ENCODE peak calls at places on chromosomes 13 and 19, in six cellular contexts. O is neuronal stem cell, Y is H9, D is mesendoderm, Z is IMR-90, P is mesenchymal stem cell. N is an unnamed sample. For H3K79me1, the result is how much of the 10 kb centered on the place peaks cover.

GRCh38 chr19:14181906-14182305 is 24.1 kb downstream of the ADGRL1 start:
- DNase-seq in Z (no peak), D (no peak), O (no peak), Y (no peak), P (no peak), N (no peak)

GRCh38 chr19:39419003-39419402 is 6.5 kb downstream of the PLEKHG2 start:
- DNase-seq in Y (no peak), P (peak), D (no peak), Z (no peak), O (no peak), N (no peak)

GRCh38 chr19:55113570-55114039 is 3.8 kb downstream of the PPP1R12C start:
- DNase-seq in O (peak), Z (peak), Y (peak), P (peak), D (peak), N (peak)

GRCh38 chr19:1360126-1360817 is 23.4 kb upstream of the NDUFS7 start:
- DNase-seq in D (no peak), Y (no peak), Z (no peak), P (no peak), O (no peak), N (no peak)

GRCh38 chr13:108551674-108552073 is 77.7 kb upstream of the MYO16 start:
- DNase-seq in Z (no peak), P (peak), D (no peak), O (no peak), Y (no peak), N (no peak)

GRCh38 chr19:2043864-2044708 is 7.0 kb downstream of the MKNK2 start:
- DNase-seq in D (no peak), Y (peak), O (no peak), P (no peak), Z (no peak), N (no peak)

GRCh38 chr13:87582399-87582798 is 88.8 kb upstream of the SLITRK5 start:
- DNase-seq in O (no peak), Y (no peak), P (no peak), D (no peak), Z (no peak), N (no peak)

GRCh38 chr19:13526552-13526951 is 20.3 kb upstream of the CACNA1A start:
- DNase-seq in P (no peak), D (peak), Y (peak), O (no peak), Z (peak), N (no peak)

GRCh38 chr19:16496613-16496983 is 404 bp downstream of the C19orf44 start:
- DNase-seq in Y (no peak), O (no peak), P (no peak), Z (peak), D (no peak), N (peak)

GRCh38 chr13:114313061-114313860 is 1.0 kb upstream of the CHAMP1 start:
- DNase-seq in P (peak), D (peak), Z (peak), O (no peak), Y (no peak), N (no peak)

GRCh38 chr19:1567116-1567847 is 843 bp downstream of the MEX3D start:
- DNase-seq in O (no peak), Y (no peak), Z (no peak), P (peak), D (no peak), N (no peak)

GRCh38 chr13:20241593-20241992 is 9.5 kb upstream of the GJB6 start:
- DNase-seq in D (no peak), O (no peak), Y (no peak), P (no peak), Z (no peak), N (no peak)

GRCh38 chr13:36157475-36157874 is 26.3 kb upstream of the DCLK1 start:
- DNase-seq in P (no peak), D (no peak), Z (no peak), O (no peak), Y (no peak), N (no peak)

GRCh38 chr19:1259873-1260748 is 9.0 kb upstream of the CIRBP start:
- DNase-seq in Z (no peak), O (no peak), D (peak), P (no peak), Y (no peak), N (peak)

GRCh38 chr19:40255619-40256166 is 29.2 kb upstream of the CCNP start:
- DNase-seq in P (no peak), Z (no peak), O (no peak), D (no peak), Y (no peak), N (no peak)

GRCh38 chr19:16377521-16377920 is 52.9 kb downstream of the KLF2 start:
- DNase-seq in O (no peak), P (no peak), Z (no peak), Y (peak), D (no peak), N (no peak)

GRCh38 chr19:8221161-8221560 is 12.0 kb downstream of the CERS4 start:
- DNase-seq in P (no peak), Y (no peak), O (no peak), D (no peak), Z (no peak), N (no peak)

GRCh38 chr13:109744512-109745051 is 41.8 kb downstream of the IRS2 start:
- DNase-seq in D (no peak), Z (peak), Y (no peak), O (no peak), P (peak), N (no peak)

GRCh38 chr13:84481958-84482357 is 599.7 kb upstream of the SLITRK1 start:
- DNase-seq in D (no peak), Y (no peak), P (peak), O (no peak), Z (peak), N (no peak)

GRCh38 chr19:45117167-45117594 is 24.2 kb downstream of the PPP1R37 start:
- DNase-seq in P (peak), Z (peak), Y (no peak), D (no peak), O (no peak), N (no peak)
- H3K79me1 ChIP-seq in P (half or more), Z (under half), Y (under half), D (under half), O (under half), N (under half)

DNA sequence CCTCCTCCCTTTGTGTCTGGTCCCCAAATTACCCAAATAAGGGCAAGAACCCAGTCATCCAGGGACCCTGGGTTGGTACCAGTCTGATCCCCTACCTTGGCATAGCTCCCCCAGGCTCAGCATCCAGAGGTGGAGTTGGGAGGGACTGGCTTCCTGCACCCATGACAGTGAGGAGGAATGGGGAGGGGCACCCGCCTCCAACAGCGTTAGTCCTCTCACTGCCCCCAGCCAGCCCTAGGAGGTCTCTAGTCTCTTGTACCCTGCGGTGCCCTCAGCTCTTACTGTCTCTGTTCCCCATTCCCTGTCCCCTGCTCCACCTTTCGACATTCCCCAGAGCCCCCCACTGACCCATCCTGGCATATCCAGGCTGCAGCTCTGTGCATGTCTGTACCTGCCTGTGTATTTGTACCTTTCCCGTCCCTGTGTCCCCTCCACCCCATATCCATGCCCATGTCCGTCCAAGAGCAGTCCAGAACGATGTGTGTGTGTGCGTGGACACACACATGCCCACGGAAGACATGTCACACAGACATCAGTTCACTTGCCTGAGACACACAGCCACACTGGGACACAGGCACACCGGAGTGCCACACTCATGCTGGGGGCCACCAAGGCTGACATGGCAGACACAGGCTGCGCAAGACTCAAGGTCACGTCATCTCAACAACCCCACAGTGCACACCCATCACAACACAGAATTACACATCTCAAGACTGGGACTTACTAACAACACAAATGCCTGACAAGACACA is 17.8 kb downstream of the ERFL start:
- DNase-seq in D (no peak), Y (no peak), Z (no peak), P (no peak), O (no peak), N (no peak)
- H3K23ac ChIP-seq in D (no peak), Y (no peak), Z (no peak), P (no peak), O (no peak), N (no peak)

GRCh38 chr19:45122832-45123231 is 29.9 kb downstream of the PPP1R37 start:
- DNase-seq in Y (no peak), P (no peak), D (no peak), O (no peak), Z (no peak), N (no peak)

GRCh38 chr19:45115809-45116615 is 23.0 kb downstream of the PPP1R37 start:
- DNase-seq in Z (no peak), D (no peak), P (no peak), Y (no peak), O (no peak), N (no peak)

GRCh38 chr19:45121827-45122345 is 28.9 kb downstream of the PPP1R37 start:
- DNase-seq in D (no peak), O (no peak), P (no peak), Y (no peak), Z (no peak), N (peak)

GRCh38 chr19:45117666-45118065 is 24.7 kb downstream of the PPP1R37 start:
- DNase-seq in O (no peak), P (no peak), Z (no peak), D (no peak), Y (no peak), N (no peak)

DNA sequence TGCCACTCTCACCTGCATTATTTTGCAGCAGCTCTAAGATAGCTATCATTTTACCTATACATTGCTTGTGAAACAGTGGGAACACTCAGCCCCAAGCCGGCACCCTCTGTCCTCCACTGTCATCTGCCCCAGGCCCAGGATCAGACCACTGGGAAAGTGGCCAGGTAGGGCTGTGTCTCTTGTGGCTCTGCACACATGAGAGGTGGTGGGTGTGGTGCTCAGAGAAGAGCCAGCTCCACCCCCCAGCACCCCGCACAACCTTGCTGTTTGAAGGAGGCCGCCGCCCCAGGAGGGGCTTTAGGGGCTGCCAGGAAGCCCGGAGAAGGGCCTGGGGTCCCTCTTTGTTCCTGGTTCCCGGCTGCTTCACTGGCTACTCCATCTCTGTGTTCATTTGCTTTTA is 26.6 kb downstream of the PPP1R37 start:
- DNase-seq in P (no peak), Z (no peak), O (no peak), D (no peak), Y (no peak), N (no peak)
- H3K79me1 ChIP-seq in P (half or more), Z (under half), O (under half), D (under half), Y (under half), N (under half)

GRCh38 chr19:49487277-49488045 is at the start of gene RPL13A:
- DNase-seq in Z (peak), P (peak), Y (peak), D (peak), O (peak), N (peak)
- H3K23ac ChIP-seq in Z (peak), P (peak), Y (no peak), D (peak), O (peak), N (no peak)

DNA sequence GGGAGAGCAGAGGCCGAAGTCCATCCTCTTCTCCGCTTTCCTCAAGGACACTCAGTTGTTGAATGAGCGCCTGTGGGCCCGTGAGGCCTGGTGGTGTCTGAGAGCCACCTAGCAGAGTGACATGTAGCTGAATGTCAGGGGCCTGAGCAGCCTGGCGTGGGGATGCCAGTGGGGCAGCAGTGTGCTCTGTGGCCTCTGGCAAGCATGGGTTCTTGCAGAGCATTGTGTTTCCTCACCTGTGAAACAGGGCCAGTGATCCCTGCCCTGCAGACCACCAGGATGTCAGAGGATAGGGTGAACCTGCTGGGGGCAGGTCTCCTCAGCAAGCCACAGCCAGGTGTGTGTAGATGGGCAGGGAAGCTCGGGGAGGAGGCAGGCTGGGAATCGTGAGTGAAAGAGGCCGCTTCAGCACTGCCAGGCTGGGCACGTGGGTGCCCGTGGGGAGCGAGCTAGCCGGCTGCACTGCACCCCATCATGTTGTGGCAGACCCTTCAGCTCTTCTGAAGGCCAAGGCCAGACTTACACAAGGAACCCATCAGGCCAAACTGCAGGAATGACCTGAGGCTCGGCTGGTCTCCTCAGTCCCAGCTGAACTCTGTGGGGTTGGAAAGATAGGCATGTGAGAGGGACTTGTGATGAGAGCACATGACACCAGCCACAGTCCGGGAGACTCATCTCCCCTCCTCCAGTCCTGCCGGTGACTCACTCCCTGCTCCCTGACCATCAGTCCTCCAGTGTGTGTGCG is 5.0 kb downstream of the PPP1R37 start:
- DNase-seq in O (no peak), D (peak), P (peak), Y (no peak), Z (peak), N (peak)
- H3K79me1 ChIP-seq in O (under half), D (half or more), P (under half), Y (under half), Z (under half), N (under half)

DNA sequence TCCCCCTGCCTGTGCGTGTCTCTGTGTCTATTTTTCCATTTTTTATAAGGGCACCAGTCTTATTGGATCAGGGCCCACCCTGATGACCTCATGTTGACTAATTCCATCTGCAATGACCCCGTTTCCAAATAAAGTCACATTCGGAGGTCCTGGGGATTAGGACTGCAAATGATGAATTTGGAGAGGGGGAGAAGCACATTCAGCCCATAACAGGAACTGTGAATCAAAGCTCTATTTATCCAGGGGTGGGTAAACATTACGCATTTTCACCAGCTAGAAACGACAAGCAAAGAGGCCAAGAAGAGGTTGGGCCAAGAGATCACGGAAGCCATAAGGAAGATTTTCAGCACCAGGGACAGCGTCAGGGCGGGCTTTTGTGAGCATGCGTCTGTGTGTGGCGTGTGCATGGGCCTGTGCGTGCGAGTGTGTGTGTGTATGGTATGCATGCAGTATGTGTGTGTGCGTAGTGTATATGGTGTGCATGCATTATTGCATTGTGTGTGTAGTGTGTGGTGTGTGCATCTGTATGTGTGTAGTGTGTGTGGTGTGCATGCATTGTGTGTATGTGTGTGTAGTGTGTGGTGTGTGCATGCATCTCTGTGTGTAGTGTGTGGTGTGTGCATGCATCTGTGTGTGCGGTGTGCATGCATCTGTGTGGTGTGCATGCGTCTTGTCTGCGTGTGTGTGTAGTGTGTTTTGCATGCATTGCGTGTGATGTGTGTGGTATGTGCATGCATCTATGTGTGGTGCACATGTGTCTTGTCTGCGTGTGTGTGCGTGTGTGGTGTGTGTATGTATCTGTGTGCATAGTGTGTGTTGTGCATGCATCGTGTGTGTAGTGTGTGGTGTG is 19.6 kb downstream of the CELF5 start:
- DNase-seq in D (peak), Y (peak), Z (peak), P (peak), O (peak), N (peak)
- H3K23ac ChIP-seq in D (no peak), Y (no peak), Z (no peak), P (no peak), O (peak), N (peak)

DNA sequence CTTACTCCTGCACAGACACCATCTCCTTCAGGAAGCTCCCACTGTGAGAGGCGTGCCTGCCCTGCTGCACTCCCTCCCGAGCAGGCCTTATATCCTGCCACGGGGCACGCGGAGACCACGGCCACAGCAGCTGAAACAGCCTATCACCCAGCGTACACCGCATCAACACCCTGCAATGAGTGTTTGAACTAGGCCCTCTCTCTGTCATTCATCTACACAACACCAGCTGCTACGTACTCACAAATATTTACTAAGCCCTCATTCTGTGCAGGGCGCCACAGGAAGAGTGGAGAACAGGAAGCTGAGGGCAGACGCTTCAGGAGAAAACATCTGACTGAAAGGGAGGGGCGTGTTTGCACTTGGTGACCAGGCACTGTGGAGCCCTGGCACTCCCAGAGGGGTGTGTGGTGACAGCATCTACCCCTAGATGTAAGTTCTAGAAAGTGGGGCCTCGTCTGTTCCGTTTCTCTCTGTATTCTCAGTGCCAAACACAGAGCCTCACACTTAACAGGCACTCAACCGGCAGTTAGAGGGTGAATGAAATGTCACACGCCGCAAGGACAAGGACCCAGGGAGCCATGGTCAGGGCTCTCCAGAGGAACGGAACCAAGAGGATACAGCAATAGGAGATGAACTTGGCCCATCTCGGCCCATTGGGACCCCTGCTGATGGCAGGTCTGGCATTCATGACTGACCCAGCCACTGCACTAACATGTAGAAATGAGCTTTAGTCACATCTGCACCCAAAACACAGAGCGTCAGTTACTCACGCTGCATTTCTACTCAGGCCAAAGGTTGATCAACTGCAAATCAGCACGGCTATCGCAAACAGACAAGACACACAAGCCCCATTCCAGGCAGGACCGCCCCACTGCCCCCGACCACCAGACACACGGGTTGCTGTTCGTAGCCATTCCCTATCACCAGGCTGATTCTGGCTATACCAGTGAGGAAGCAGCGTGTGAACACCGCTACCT is 15.7 kb downstream of the RANBP3 start:
- DNase-seq in O (no peak), P (peak), D (no peak), Y (no peak), Z (peak), N (peak)
- H3K79me1 ChIP-seq in O (under half), P (under half), D (half or more), Y (under half), Z (under half), N (under half)

DNA sequence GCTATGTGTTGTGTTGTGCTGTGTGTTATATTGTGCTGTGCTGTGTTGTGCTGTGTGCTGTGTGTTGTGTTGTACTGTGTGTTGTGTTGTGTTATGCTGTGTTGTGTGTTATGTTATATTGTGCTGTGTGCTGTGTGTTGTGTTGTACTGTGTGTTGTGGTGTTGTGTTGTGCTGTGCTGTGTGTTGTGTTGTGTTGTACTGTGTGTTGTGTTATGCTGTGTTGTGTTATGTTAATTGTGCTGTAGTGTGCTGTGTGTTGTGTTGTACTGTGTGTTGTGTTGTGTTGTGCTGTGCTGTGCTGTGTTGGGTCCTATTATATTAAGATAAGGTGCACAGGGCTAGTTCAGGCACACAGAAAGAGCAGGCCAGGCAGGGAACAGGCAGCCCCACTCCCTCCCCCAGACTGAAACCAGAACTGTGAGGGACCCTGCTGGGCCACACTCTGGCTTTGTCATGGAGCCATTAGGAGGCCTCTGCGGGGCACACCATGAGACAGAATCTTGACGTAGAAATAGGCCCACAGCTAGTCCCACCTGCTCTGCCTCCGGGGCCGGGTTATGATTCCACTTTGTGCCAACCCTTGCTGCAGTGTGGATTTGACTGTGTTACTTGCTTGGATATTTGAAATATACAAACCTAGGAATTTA is 12.1 kb downstream of the SOX1 start:
- DNase-seq in O (no peak), P (no peak), Z (no peak), D (no peak), Y (peak), N (no peak)
- H3K23ac ChIP-seq in O (no peak), P (no peak), Z (no peak), D (peak), Y (peak), N (peak)